ENCODE peak calls at places on chromosomes 13 and 19, in ten cellular contexts. K, T, D, O, C, M, W, H, L and Z are unnamed samples.

GRCh38 chr13:58908019-58908679 is 1255.6 kb downstream of the DIAPH3 start:
- DNase-seq in K (no peak), T (no peak), D (no peak), O (no peak), C (no peak), M (no peak), W (no peak), H (no peak), L (no peak), Z (no peak)

GRCh38 chr13:113616281-113616906 is 31.8 kb downstream of the TFDP1 start:
- DNase-seq in K (no peak), T (no peak), D (peak), O (no peak), C (no peak), M (no peak), W (no peak), H (peak), L (no peak), Z (peak)

GRCh38 chr13:21871919-21872318 is 201.0 kb downstream of the FGF9 start:
- DNase-seq in K (no peak), T (no peak), D (peak), O (no peak), C (no peak), M (no peak), W (no peak), H (no peak), L (no peak), Z (no peak)

GRCh38 chr13:48449656-48450055 is 36.7 kb upstream of the LPAR6 start:
- DNase-seq in K (no peak), T (no peak), D (no peak), O (peak), C (no peak), M (no peak), W (no peak), H (no peak), L (no peak), Z (no peak)

GRCh38 chr13:42702726-42703125 is 78.7 kb upstream of the FAM216B start:
- DNase-seq in K (no peak), T (no peak), D (no peak), O (no peak), C (no peak), M (no peak), W (no peak), H (no peak), L (no peak), Z (no peak)

GRCh38 chr13:31012285-31013024 is 80.0 kb downstream of the TEX26 start:
- DNase-seq in K (no peak), T (no peak), D (no peak), O (peak), C (no peak), M (no peak), W (no peak), H (peak), L (no peak), Z (peak)

GRCh38 chr19:6065685-6066365 is 44.5 kb downstream of the RFX2 start:
- DNase-seq in K (no peak), T (peak), D (peak), O (no peak), C (peak), M (peak), W (no peak), H (no peak), L (peak), Z (peak)

GRCh38 chr13:24149306-24150032 is 11.1 kb upstream of the SPATA13 start:
- DNase-seq in K (no peak), T (no peak), D (no peak), O (peak), C (no peak), M (no peak), W (no peak), H (no peak), L (no peak), Z (no peak)

GRCh38 chr19:40283414-40284250 is 1.5 kb downstream of the AKT2 start:
- DNase-seq in K (no peak), T (no peak), D (no peak), O (no peak), C (no peak), M (no peak), W (no peak), H (no peak), L (no peak), Z (peak)

GRCh38 chr19:48174445-48175030 is 4.1 kb downstream of the ZSWIM9 start:
- DNase-seq in K (no peak), T (no peak), D (no peak), O (no peak), C (no peak), M (no peak), W (no peak), H (no peak), L (no peak), Z (no peak)

GRCh38 chr19:8095354-8095886 is 42.9 kb downstream of the CCL25 start:
- DNase-seq in K (no peak), T (no peak), D (no peak), O (no peak), C (no peak), M (no peak), W (no peak), H (no peak), L (no peak), Z (no peak)

GRCh38 chr19:53908106-53908932 is 759 bp upstream of the CACNG7 start:
- DNase-seq in K (peak), T (no peak), D (no peak), O (no peak), C (no peak), M (peak), W (peak), H (peak), L (no peak), Z (peak)